ENCODE peak calls at places on chromosomes 1 and 21, in five cellular contexts. W is amniotic epithelial cell, L is body of pancreas, M is AG10803, Z is AG08395. Y is an unnamed sample.

GRCh38 chr21:32597205-32597604 is 11.9 kb upstream of the TCP10L start:
- DNase-seq in W (peak), L (no peak), M (peak), Z (peak), Y (no peak)

GRCh38 chr1:54604572-54605370 is 18.6 kb downstream of the FAM151A start:
- DNase-seq in W (no peak), L (no peak), M (no peak), Z (no peak), Y (no peak)

GRCh38 chr21:45074818-45075605 is 632 bp downstream of the ADARB1 start:
- DNase-seq in W (peak), L (peak), M (peak), Z (no peak), Y (peak)

GRCh38 chr1:204647114-204647804 is 38.3 kb downstream of the LRRN2 start:
- DNase-seq in W (peak), L (peak), M (peak), Z (peak), Y (peak)

GRCh38 chr21:44518684-44519083 is 21.3 kb downstream of the KRTAP10-1 start:
- DNase-seq in W (no peak), L (no peak), M (no peak), Z (no peak), Y (no peak)

GRCh38 chr1:86154581-86155060 is 2.0 kb downstream of the COL24A1 start:
- DNase-seq in W (peak), L (no peak), M (peak), Z (peak), Y (no peak)

GRCh38 chr21:41622831-41623548 is 115.0 kb upstream of the TMPRSS2 start:
- DNase-seq in W (peak), L (no peak), M (peak), Z (no peak), Y (no peak)

GRCh38 chr1:184933944-184934343 is 40.4 kb downstream of the NIBAN1 start:
- DNase-seq in W (no peak), L (no peak), M (no peak), Z (no peak), Y (no peak)

GRCh38 chr21:16193758-16194606 is 464.2 kb downstream of the USP25 start:
- DNase-seq in W (peak), L (no peak), M (peak), Z (peak), Y (peak)

GRCh38 chr1:23558140-23558871 is 995 bp downstream of the ID3 start:
- DNase-seq in W (peak), L (peak), M (peak), Z (peak), Y (peak)

GRCh38 chr1:78722947-78723346 is 73.3 kb downstream of the IFI44 start:
- DNase-seq in W (peak), L (no peak), M (peak), Z (peak), Y (no peak)

GRCh38 chr1:116825400-116825734 is 71.1 kb downstream of the CD2 start:
- DNase-seq in W (no peak), L (no peak), M (no peak), Z (no peak), Y (no peak)

GRCh38 chr21:45078877-45079281 is 4.5 kb downstream of the ADARB1 start:
- DNase-seq in W (peak), L (no peak), M (peak), Z (peak), Y (no peak)

GRCh38 chr1:212671342-212672031 is 28.2 kb downstream of the BATF3 start:
- DNase-seq in W (peak), L (no peak), M (peak), Z (peak), Y (peak)

GRCh38 chr21:46454634-46455390 is 3.9 kb upstream of the DIP2A start:
- DNase-seq in W (peak), L (no peak), M (no peak), Z (no peak), Y (no peak)

GRCh38 chr1:13763991-13764390 is 64.0 kb downstream of the PRDM2 start:
- DNase-seq in W (no peak), L (no peak), M (no peak), Z (no peak), Y (no peak)

GRCh38 chr1:67838180-67838912 is 5.1 kb upstream of the GNG12 start:
- DNase-seq in W (peak), L (peak), M (peak), Z (peak), Y (peak)

GRCh38 chr1:153392822-153393221 is 1.9 kb upstream of the S100A8 start:
- DNase-seq in W (no peak), L (no peak), M (no peak), Z (no peak), Y (no peak)

GRCh38 chr1:85581138-85581801 is 709 bp downstream of the CCN1 start:
- DNase-seq in W (peak), L (peak), M (peak), Z (no peak), Y (peak)

GRCh38 chr1:39572379-39573096 is 4.1 kb downstream of the PABPC4 start:
- DNase-seq in W (no peak), L (no peak), M (no peak), Z (no peak), Y (no peak)

Y was measured in adrenal gland.